ENCODE peak calls at places on chromosomes 16 and 17, in five cellular contexts. One of them, this sample, is unnamed.

GRCh38 chr17:17063546-17064122 is 21.4 kb downstream of the MPRIP start:
- DNase-seq in Peyer's patch: peak; percentile 65
- DNase-seq in DND-41: no peak
- DNase-seq in heart right ventricle: peak; percentile 56
- DNase-seq in neural progenitor cell: no peak
- DNase-seq in this sample: no peak

GRCh38 chr17:73586921-73587680 is 57.1 kb downstream of the SDK2 start:
- DNase-seq in neural progenitor cell: no peak
- DNase-seq in heart right ventricle: peak; percentile 60
- DNase-seq in Peyer's patch: no peak
- DNase-seq in DND-41: no peak
- DNase-seq in this sample: no peak

GRCh38 chr17:44039829-44040635 is 25.3 kb upstream of the TMEM101 start:
- DNase-seq in heart right ventricle: no peak
- DNase-seq in DND-41: no peak
- DNase-seq in neural progenitor cell: no peak
- DNase-seq in Peyer's patch: no peak
- DNase-seq in this sample: no peak

GRCh38 chr16:89103156-89103555 is 9.5 kb downstream of the ACSF3 start:
- DNase-seq in Peyer's patch: peak; percentile 88
- DNase-seq in heart right ventricle: no peak
- DNase-seq in DND-41: no peak
- DNase-seq in neural progenitor cell: no peak
- DNase-seq in this sample: no peak

GRCh38 chr17:8124350-8125195 is 667 bp upstream of the HES7 start:
- DNase-seq in heart right ventricle: no peak
- DNase-seq in DND-41: no peak
- DNase-seq in neural progenitor cell: peak; percentile 46
- DNase-seq in Peyer's patch: no peak
- DNase-seq in this sample: peak; percentile 42

GRCh38 chr16:72752004-72752695 is 295.8 kb downstream of the ZFHX3 start:
- DNase-seq in DND-41: no peak
- DNase-seq in heart right ventricle: no peak
- DNase-seq in neural progenitor cell: no peak
- DNase-seq in Peyer's patch: no peak
- DNase-seq in this sample: no peak

GRCh38 chr16:71432906-71433305 is 8.9 kb downstream of the TLE7 start:
- DNase-seq in Peyer's patch: no peak
- DNase-seq in heart right ventricle: no peak
- DNase-seq in neural progenitor cell: no peak
- DNase-seq in DND-41: no peak
- DNase-seq in this sample: no peak

GRCh38 chr16:56514845-56515244 is 5.0 kb downstream of the BBS2 start:
- DNase-seq in DND-41: no peak
- DNase-seq in Peyer's patch: no peak
- DNase-seq in heart right ventricle: no peak
- DNase-seq in neural progenitor cell: no peak
- DNase-seq in this sample: no peak

GRCh38 chr17:49454050-49454449 is 39.4 kb upstream of the PHB1 start:
- DNase-seq in Peyer's patch: no peak
- DNase-seq in neural progenitor cell: peak; percentile 51
- DNase-seq in heart right ventricle: no peak
- DNase-seq in DND-41: no peak
- DNase-seq in this sample: no peak

GRCh38 chr17:70374496-70374895 is 205.2 kb downstream of the KCNJ2 start:
- DNase-seq in heart right ventricle: no peak
- DNase-seq in neural progenitor cell: no peak
- DNase-seq in Peyer's patch: no peak
- DNase-seq in DND-41: no peak
- DNase-seq in this sample: no peak

GRCh38 chr16:86809458-86809955 is 231.2 kb downstream of the FOXL1 start:
- DNase-seq in DND-41: no peak
- DNase-seq in neural progenitor cell: no peak
- DNase-seq in heart right ventricle: no peak
- DNase-seq in Peyer's patch: no peak
- DNase-seq in this sample: no peak

GRCh38 chr16:73735954-73736353 is 560.7 kb upstream of the PSMD7 start:
- DNase-seq in Peyer's patch: no peak
- DNase-seq in heart right ventricle: no peak
- DNase-seq in neural progenitor cell: no peak
- DNase-seq in DND-41: no peak
- DNase-seq in this sample: peak; percentile 15

GRCh38 chr17:9274119-9274445 is 252.8 kb downstream of the NTN1 start:
- DNase-seq in DND-41: no peak
- DNase-seq in neural progenitor cell: no peak
- DNase-seq in heart right ventricle: no peak
- DNase-seq in Peyer's patch: no peak
- DNase-seq in this sample: no peak

GRCh38 chr17:282000-282911 is 70.4 kb downstream of the RPH3AL start:
- DNase-seq in DND-41: no peak
- DNase-seq in Peyer's patch: peak; percentile 30
- DNase-seq in heart right ventricle: no peak
- DNase-seq in neural progenitor cell: no peak
- DNase-seq in this sample: no peak

GRCh38 chr16:13852827-13853226 is 67.1 kb upstream of the ERCC4 start:
- DNase-seq in Peyer's patch: no peak
- DNase-seq in DND-41: no peak
- DNase-seq in heart right ventricle: no peak
- DNase-seq in neural progenitor cell: no peak
- DNase-seq in this sample: no peak

GRCh38 chr17:1989135-1989534 is 36.0 kb downstream of the RTN4RL1 start:
- DNase-seq in DND-41: no peak
- DNase-seq in heart right ventricle: no peak
- DNase-seq in neural progenitor cell: no peak
- DNase-seq in Peyer's patch: no peak
- DNase-seq in this sample: no peak

DNA sequence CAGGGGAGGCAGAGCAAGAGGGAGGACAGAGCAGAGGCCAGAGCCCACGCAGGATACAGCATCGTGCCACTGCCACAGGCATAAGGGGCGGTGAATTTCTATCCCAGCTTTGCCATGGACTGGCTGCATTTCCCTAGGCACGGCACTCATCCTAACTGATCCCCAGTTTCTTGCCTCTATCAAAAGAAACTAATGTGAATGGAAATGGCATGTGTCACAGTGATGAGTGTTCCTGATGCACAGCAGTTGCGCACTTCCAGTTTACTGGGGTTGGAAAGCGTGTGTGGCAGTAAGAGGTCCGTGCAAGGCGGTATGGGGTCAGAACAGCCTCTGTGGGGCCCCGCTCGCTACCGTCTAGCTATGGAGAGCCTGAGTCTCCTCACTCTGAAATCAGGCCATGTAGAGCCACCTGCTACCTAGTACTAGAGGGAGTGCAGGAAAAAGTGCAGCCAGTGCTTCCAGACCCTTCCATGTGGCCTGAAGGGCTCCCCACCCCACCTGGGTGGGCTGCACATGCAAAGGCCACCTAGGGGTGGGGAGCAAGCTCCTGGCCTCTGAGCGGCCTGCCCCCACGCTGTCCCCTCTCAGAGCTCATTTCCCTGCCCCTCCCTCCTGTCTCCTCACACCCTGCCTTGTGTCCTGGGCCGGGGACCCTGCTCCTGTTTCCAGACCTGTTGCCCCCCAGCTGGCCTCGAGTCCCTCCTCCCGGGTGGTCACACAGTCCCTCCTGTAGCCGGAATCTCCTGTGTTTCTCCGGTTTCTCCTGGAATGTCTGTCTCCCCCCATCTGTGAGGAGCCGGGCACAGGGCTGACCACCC is 5.0 kb upstream of the KCNJ18 start:
- DNase-seq in Peyer's patch: no peak
- DNase-seq in neural progenitor cell: no peak
- DNase-seq in heart right ventricle: no peak
- DNase-seq in DND-41: no peak
- DNase-seq in this sample: no peak
- H3K4me3 ChIP-seq in Peyer's patch: no peak overlapping the region
- H3K4me3 ChIP-seq in neural progenitor cell: no peak overlapping the region
- H3K4me3 ChIP-seq in heart right ventricle: no peak overlapping the region
- H3K4me3 ChIP-seq in DND-41: no peak overlapping the region
- H3K4me3 ChIP-seq in this sample: no peak overlapping the region

GRCh38 chr17:77644981-77645380 is 313.5 kb upstream of the TNRC6C start:
- DNase-seq in neural progenitor cell: peak; percentile 67
- DNase-seq in DND-41: peak; percentile 70
- DNase-seq in Peyer's patch: peak; percentile 50
- DNase-seq in heart right ventricle: no peak
- DNase-seq in this sample: no peak
- TF ChIP-seq CTCF in neural progenitor cell: peak; percentile 53
- TF ChIP-seq CTCF in DND-41: peak; percentile 87
- TF ChIP-seq CTCF in Peyer's patch: no peak
- TF ChIP-seq CTCF in heart right ventricle: no peak
- TF ChIP-seq CTCF in this sample: no peak

DNA sequence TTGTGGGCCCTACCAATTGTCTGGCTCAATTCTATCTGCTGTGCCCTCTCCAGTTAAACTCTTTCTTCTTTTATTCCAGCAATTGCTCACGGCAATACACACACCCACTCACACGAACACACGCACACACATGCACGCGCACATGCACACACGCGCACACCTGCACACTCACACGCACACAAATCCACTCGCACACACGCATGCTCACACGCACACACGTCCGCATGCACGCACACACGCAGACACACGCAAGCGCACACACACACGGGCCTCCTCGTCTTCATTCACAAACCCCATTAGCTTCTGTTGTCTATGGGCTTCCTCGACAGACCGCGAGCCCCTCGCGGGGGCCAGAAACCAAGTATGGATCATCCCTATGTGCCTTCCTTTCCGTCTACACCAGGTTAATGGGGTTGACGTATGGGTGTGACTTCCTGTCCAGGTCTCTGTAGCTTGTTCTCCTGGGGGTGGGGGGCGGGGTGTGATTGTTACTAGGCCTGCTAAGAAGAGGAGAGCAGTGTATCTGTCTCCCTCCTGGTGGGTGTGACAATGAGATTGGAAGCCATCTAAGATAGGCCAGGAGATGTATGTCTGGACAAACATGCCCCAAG is 717 bp upstream of the CTF1 start:
- DNase-seq in Peyer's patch: no peak
- DNase-seq in DND-41: no peak
- DNase-seq in heart right ventricle: no peak
- DNase-seq in neural progenitor cell: no peak
- DNase-seq in this sample: no peak
- H3K4me3 ChIP-seq in Peyer's patch: no peak overlapping the region
- H3K4me3 ChIP-seq in DND-41: no peak overlapping the region
- H3K4me3 ChIP-seq in heart right ventricle: peak overlapping the region; percentile 60
- H3K4me3 ChIP-seq in neural progenitor cell: peak overlapping the region; percentile 69
- H3K4me3 ChIP-seq in this sample: no peak overlapping the region

DNA sequence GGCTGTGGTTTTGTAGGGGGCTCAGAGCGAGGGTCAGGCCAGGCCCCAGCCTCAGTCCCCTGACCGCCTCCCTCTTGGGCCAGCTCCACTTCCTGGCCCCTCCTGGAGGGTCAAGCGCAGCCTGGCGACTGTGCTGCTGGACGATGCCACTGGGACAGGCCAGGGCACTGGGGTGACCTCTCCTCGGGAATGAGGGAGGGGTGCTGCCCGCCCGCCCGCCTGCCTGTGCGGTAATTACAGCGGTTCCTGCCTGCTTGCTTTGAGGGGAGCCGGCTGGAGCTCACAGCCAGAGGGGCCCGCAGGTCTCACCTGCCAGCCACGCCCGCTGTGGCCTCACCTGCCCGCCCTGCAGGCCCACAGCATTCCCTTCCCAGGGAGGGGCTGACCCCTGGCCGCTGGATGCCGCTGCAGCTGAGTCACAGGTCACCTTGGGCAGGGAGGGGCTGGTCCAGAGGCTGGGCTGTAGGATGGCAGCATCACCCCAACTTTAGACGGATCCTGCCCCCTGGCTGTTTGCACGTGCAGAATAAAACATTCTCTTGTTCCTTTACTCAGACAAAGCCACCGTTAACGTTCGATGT is 76.7 kb upstream of the CBX4 start:
- DNase-seq in heart right ventricle: peak; percentile 52
- DNase-seq in Peyer's patch: peak; percentile 93
- DNase-seq in DND-41: no peak
- DNase-seq in neural progenitor cell: peak; percentile 63
- DNase-seq in this sample: peak; percentile 41
- TF ChIP-seq CTCF in heart right ventricle: peak; percentile 32
- TF ChIP-seq CTCF in Peyer's patch: peak; percentile 85
- TF ChIP-seq CTCF in DND-41: peak; percentile 34
- TF ChIP-seq CTCF in neural progenitor cell: peak; percentile 50
- TF ChIP-seq CTCF in this sample: peak; percentile 19

DNA sequence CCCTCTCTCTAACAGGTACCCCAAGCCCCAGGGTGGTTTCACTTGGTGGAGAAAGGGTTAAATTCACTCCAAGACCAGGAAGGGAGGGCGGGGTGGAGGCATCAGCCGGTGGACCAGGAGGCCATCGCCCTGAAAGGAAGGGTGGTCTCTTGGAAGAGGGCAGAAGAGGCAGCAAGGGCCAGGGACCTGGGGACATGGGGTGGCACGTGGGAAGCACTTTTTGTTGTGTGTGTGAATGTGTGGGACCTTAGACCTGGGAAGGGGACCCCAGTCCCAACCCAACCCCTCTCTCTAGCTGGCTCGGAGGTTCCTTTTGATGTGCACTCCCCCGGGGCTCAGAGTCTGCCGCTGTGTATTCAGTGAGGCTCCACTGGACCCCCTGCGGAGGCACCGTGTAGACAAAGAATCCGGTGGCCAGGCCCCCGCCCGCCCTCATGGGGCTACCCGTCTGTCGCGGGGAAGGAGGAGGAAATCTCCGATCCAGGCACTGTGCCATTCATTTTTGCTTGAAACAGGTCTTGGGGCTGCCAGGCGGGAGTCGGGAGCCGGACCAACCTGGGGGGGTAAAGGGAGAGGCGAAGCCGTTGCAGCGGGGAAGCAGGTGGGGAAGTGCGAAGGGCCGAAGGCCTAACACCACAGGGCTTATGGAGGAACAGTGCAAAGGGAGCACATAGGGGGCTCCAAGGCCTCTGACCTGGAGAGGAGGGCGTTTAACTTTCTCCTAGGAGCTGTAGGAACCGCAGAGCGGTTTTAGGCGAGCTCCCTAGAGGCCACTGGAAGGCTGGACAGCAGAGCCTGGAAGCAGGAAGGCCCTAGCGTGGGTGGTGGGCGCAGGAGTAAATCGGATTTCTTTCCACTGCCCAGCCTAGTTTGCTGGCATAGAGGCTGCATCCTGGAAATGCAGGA is 3.2 kb upstream of the WNT3 start:
- DNase-seq in neural progenitor cell: peak; percentile 49
- DNase-seq in DND-41: no peak
- DNase-seq in Peyer's patch: no peak
- DNase-seq in heart right ventricle: no peak
- DNase-seq in this sample: no peak
- H3K4me3 ChIP-seq in neural progenitor cell: no peak overlapping the region
- H3K4me3 ChIP-seq in DND-41: no peak overlapping the region
- H3K4me3 ChIP-seq in Peyer's patch: no peak overlapping the region
- H3K4me3 ChIP-seq in heart right ventricle: no peak overlapping the region
- H3K4me3 ChIP-seq in this sample: no peak overlapping the region